ENCODE peak calls at places on chromosomes 12 and 14, in seven cellular contexts. Z is tibial artery; J is CD8-positive, alpha-beta T cell; X is MM.1S; W is thoracic aorta; A is cardiac muscle cell; Q is A549. C is an unnamed sample.

GRCh38 chr12:1885082-1885596 is 33.3 kb downstream of the CACNA2D4 start:
- DNase-seq in Z (no peak), J (no peak), X (no peak), W (no peak), A (no peak), Q (no peak), C (no peak)

GRCh38 chr12:132560421-132560830 is 50.0 kb downstream of the LRCOL1 start:
- DNase-seq in Z (no peak), J (no peak), X (peak), W (no peak), A (no peak), Q (peak), C (no peak)

GRCh38 chr12:103181366-103182152 is 224.1 kb downstream of the ASCL1 start:
- DNase-seq in Z (no peak), J (no peak), X (no peak), W (no peak), A (no peak), Q (no peak), C (no peak)

GRCh38 chr14:102235275-102235897 is 69.6 kb downstream of the MOK start:
- DNase-seq in Z (peak), J (peak), X (peak), W (peak), A (peak), Q (peak), C (peak)

GRCh38 chr12:16523570-16524331 is 82.2 kb downstream of the LMO3 start:
- DNase-seq in Z (no peak), J (no peak), X (no peak), W (no peak), A (peak), Q (no peak), C (peak)

GRCh38 chr14:41289025-41289424 is 317.7 kb upstream of the LRFN5 start:
- DNase-seq in Z (no peak), J (no peak), X (no peak), W (no peak), A (no peak), Q (no peak), C (no peak)

GRCh38 chr12:49335118-49335954 is 1.7 kb downstream of the C1QL4 start:
- DNase-seq in Z (no peak), J (no peak), X (no peak), W (no peak), A (no peak), Q (no peak), C (no peak)

GRCh38 chr14:24056800-24057184 is 5.0 kb downstream of the CARMIL3 start:
- DNase-seq in Z (no peak), J (no peak), X (no peak), W (no peak), A (no peak), Q (no peak), C (no peak)

GRCh38 chr12:88903333-88903732 is 323.1 kb upstream of the KITLG start:
- DNase-seq in Z (no peak), J (no peak), X (no peak), W (no peak), A (no peak), Q (no peak), C (no peak)

GRCh38 chr14:32381869-32382268 is 52.8 kb downstream of the AKAP6 start:
- DNase-seq in Z (no peak), J (no peak), X (no peak), W (no peak), A (no peak), Q (no peak), C (no peak)

GRCh38 chr12:27733052-27733656 is 22.5 kb downstream of the MRPS35 start:
- DNase-seq in Z (no peak), J (no peak), X (peak), W (no peak), A (peak), Q (peak), C (peak)

GRCh38 chr12:23704992-23705943 is 244.2 kb downstream of the SOX5 start:
- DNase-seq in Z (no peak), J (no peak), X (no peak), W (no peak), A (no peak), Q (no peak), C (no peak)

GRCh38 chr12:24902521-24903304 is 46.2 kb downstream of the BCAT1 start:
- DNase-seq in Z (no peak), J (no peak), X (no peak), W (no peak), A (peak), Q (no peak), C (peak)

GRCh38 chr12:468671-469389 is 9.1 kb downstream of the B4GALNT3 start:
- DNase-seq in Z (no peak), J (no peak), X (no peak), W (no peak), A (no peak), Q (no peak), C (peak)

GRCh38 chr12:27498761-27499160 is 25.2 kb upstream of the PPFIBP1 start:
- DNase-seq in Z (no peak), J (no peak), X (no peak), W (no peak), A (peak), Q (no peak), C (no peak)

GRCh38 chr12:49983892-49984291 is 11.1 kb downstream of the AQP6 start:
- DNase-seq in Z (no peak), J (no peak), X (no peak), W (no peak), A (peak), Q (no peak), C (peak)

GRCh38 chr12:14410841-14411569 is 45.5 kb downstream of the ATF7IP start:
- DNase-seq in Z (no peak), J (no peak), X (no peak), W (no peak), A (peak), Q (no peak), C (peak)

GRCh38 chr12:59570134-59570533 is 25.7 kb upstream of the SLC16A7 start:
- DNase-seq in Z (no peak), J (no peak), X (no peak), W (no peak), A (no peak), Q (no peak), C (peak)

GRCh38 chr14:77307099-77307496 is 13.6 kb downstream of the POMT2 start:
- DNase-seq in Z (no peak), J (no peak), X (no peak), W (no peak), A (no peak), Q (no peak), C (no peak)

GRCh38 chr14:91575469-91576208 is 65.5 kb upstream of the PPP4R3A start:
- DNase-seq in Z (no peak), J (no peak), X (no peak), W (no peak), A (no peak), Q (no peak), C (no peak)

GRCh38 chr14:54808326-54809161 is 94.1 kb downstream of the GCH1 start:
- DNase-seq in Z (no peak), J (no peak), X (no peak), W (no peak), A (no peak), Q (no peak), C (no peak)

GRCh38 chr12:94100254-94100653 is 48.1 kb upstream of the PLXNC1 start:
- DNase-seq in Z (no peak), J (no peak), X (no peak), W (no peak), A (peak), Q (no peak), C (peak)

GRCh38 chr12:75613981-75614380 is 102.6 kb upstream of the KRR1 start:
- DNase-seq in Z (no peak), J (no peak), X (no peak), W (no peak), A (peak), Q (no peak), C (peak)

GRCh38 chr14:69664190-69664742 is 52.9 kb downstream of the SUSD6 start:
- DNase-seq in Z (no peak), J (no peak), X (no peak), W (no peak), A (no peak), Q (no peak), C (no peak)

GRCh38 chr14:38171197-38171596 is 36.5 kb upstream of the SSTR1 start:
- DNase-seq in Z (no peak), J (no peak), X (no peak), W (no peak), A (no peak), Q (no peak), C (peak)

GRCh38 chr12:79884401-79885006 is 50.4 kb downstream of the PPP1R12A start:
- DNase-seq in Z (no peak), J (no peak), X (no peak), W (no peak), A (no peak), Q (no peak), C (no peak)

GRCh38 chr12:87924149-87924548 is 105.1 kb downstream of the C12orf50 start:
- DNase-seq in Z (no peak), J (no peak), X (no peak), W (no peak), A (no peak), Q (no peak), C (peak)

GRCh38 chr12:104720346-104721064 is 237.6 kb downstream of the SLC41A2 start:
- DNase-seq in Z (no peak), J (peak), X (peak), W (no peak), A (peak), Q (no peak), C (peak)

DNA sequence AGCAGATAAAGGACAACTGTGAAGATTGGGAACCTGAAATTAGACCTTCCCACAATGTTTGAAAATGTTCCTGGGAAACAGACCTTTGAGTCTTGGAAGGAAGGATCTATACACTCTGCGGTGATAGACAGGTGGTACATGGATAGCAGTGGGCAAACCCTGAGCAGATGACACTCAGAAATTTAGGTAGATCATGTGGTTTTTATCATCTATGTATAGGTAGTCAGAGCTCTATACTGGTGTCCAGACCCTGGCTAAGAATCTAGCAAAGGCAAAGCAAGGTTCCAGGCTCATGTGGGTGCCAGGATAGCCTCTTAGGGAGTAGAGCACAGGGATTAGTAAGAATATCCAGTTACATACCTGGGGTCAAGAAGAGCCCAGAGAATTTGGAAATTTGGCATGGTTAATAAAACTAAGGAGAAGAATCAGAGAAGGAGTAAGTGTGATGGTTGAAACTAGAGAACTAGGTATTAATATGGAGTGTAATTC is 331.2 kb upstream of the FBXO33 start:
- DNase-seq in Z (no peak), J (no peak), X (no peak), W (no peak), A (no peak), Q (no peak), C (no peak)
- H3K27ac ChIP-seq in Z (no peak), J (no peak), X (peak), W (no peak), A (no peak), Q (no peak), C (no peak)

GRCh38 chr12:57693317-57693658 is 644 bp upstream of the OS9 start:
- DNase-seq in Z (no peak), J (no peak), X (no peak), W (no peak), A (no peak), Q (no peak), C (no peak)
- H3K27ac ChIP-seq in Z (peak), J (no peak), X (no peak), W (no peak), A (no peak), Q (peak), C (no peak)

GRCh38 chr14:95146079-95146771 is 11.1 kb downstream of the DICER1 start:
- DNase-seq in Z (no peak), J (no peak), X (no peak), W (no peak), A (no peak), Q (no peak), C (no peak)

GRCh38 chr14:95142208-95142607 is 15.1 kb downstream of the DICER1 start:
- DNase-seq in Z (no peak), J (no peak), X (no peak), W (no peak), A (no peak), Q (no peak), C (no peak)

GRCh38 chr14:95147597-95147996 is 9.7 kb downstream of the DICER1 start:
- DNase-seq in Z (no peak), J (no peak), X (no peak), W (no peak), A (no peak), Q (no peak), C (no peak)

GRCh38 chr14:95143813-95144620 is 13.3 kb downstream of the DICER1 start:
- DNase-seq in Z (no peak), J (no peak), X (peak), W (no peak), A (peak), Q (no peak), C (no peak)

GRCh38 chr14:95144849-95145248 is 12.5 kb downstream of the DICER1 start:
- DNase-seq in Z (no peak), J (no peak), X (no peak), W (no peak), A (no peak), Q (no peak), C (no peak)
- H3K27ac ChIP-seq in Z (no peak), J (no peak), X (peak), W (no peak), A (no peak), Q (no peak), C (no peak)

GRCh38 chr12:128367961-128368360 is 101.0 kb downstream of the TMEM132C start:
- DNase-seq in Z (no peak), J (no peak), X (no peak), W (no peak), A (no peak), Q (no peak), C (no peak)

GRCh38 chr12:128365032-128365431 is 98.1 kb downstream of the TMEM132C start:
- DNase-seq in Z (no peak), J (no peak), X (no peak), W (no peak), A (no peak), Q (no peak), C (no peak)

GRCh38 chr12:128365831-128366231 is 98.9 kb downstream of the TMEM132C start:
- DNase-seq in Z (no peak), J (no peak), X (no peak), W (no peak), A (peak), Q (no peak), C (no peak)
- H3K27ac ChIP-seq in Z (no peak), J (no peak), X (no peak), W (no peak), A (no peak), Q (no peak), C (no peak)